ENCODE peak calls at places on chromosome 21, in four cellular contexts. Z is HepG2, Y is GM12878, B is K562. G is an unnamed sample.

GRCh38 chr21:17045214-17045835 is 467.5 kb upstream of the CXADR start:
- DNase-seq in Y (no peak), Z (no peak), B (peak), G (no peak)

GRCh38 chr21:37367301-37367757 is 756 bp downstream of the DYRK1A start:
- DNase-seq in Y (no peak), Z (no peak), B (no peak), G (no peak)

GRCh38 chr21:34846601-34847112 is 177.9 kb downstream of the CLIC6 start:
- DNase-seq in Z (no peak), Y (no peak), B (no peak), G (no peak)

GRCh38 chr21:31987696-31988095 is 114.9 kb downstream of the HUNK start:
- DNase-seq in Y (no peak), B (no peak), Z (no peak), G (no peak)

GRCh38 chr21:29394051-29394450 is 95.3 kb downstream of the BACH1 start:
- DNase-seq in Z (no peak), B (no peak), Y (no peak), G (no peak)

GRCh38 chr21:8991968-8992621 is 1529.3 kb upstream of the TPTE start:
- DNase-seq in Y (no peak), Z (no peak), B (peak), G (no peak)

GRCh38 chr21:28537371-28538079 is 455.2 kb downstream of the LTN1 start:
- DNase-seq in Z (no peak), Y (no peak), B (no peak), G (no peak)

GRCh38 chr21:35646606-35647005 is 413.7 kb downstream of the SETD4 start:
- DNase-seq in B (no peak), Z (no peak), Y (no peak), G (no peak)

GRCh38 chr21:30340714-30341573 is 3.5 kb upstream of the KRTAP27-1 start:
- DNase-seq in B (peak), Y (no peak), Z (peak), G (peak)

GRCh38 chr21:32021319-32022027 is 148.7 kb downstream of the HUNK start:
- DNase-seq in B (no peak), Y (no peak), Z (no peak), G (no peak)

GRCh38 chr21:25509862-25510261 is 97.4 kb downstream of the MRPL39 start:
- DNase-seq in B (no peak), Y (no peak), Z (no peak), G (no peak)

GRCh38 chr21:14361958-14362357 is 21.0 kb downstream of the HSPA13 start:
- DNase-seq in B (no peak), Z (no peak), Y (no peak), G (no peak)

GRCh38 chr21:34722684-34723300 is 54.0 kb downstream of the CLIC6 start:
- DNase-seq in Y (no peak), B (peak), Z (no peak), G (peak)

GRCh38 chr21:34202553-34203332 is 129.4 kb downstream of the MRPS6 start:
- DNase-seq in B (no peak), Y (no peak), Z (no peak), G (peak)

GRCh38 chr21:34204021-34204420 is 130.6 kb downstream of the MRPS6 start:
- DNase-seq in B (no peak), Z (no peak), Y (no peak), G (no peak)

GRCh38 chr21:37509802-37510393 is 143.3 kb downstream of the DYRK1A start:
- DNase-seq in B (peak), Y (no peak), Z (no peak), G (no peak)

GRCh38 chr21:33386222-33386784 is 16.9 kb upstream of the IFNGR2 start:
- DNase-seq in Y (no peak), B (peak), Z (no peak), G (peak)

GRCh38 chr21:33700491-33700890 is 58.2 kb downstream of the ITSN1 start:
- DNase-seq in B (no peak), Z (no peak), Y (no peak), G (no peak)

GRCh38 chr21:15526793-15527192 is 203.0 kb upstream of the USP25 start:
- DNase-seq in Y (no peak), B (no peak), Z (no peak), G (no peak)

GRCh38 chr21:36347962-36348328 is 27.9 kb downstream of the MORC3 start:
- DNase-seq in Z (no peak), B (no peak), Y (no peak), G (no peak)

GRCh38 chr21:39647476-39647875 is 34.7 kb downstream of the B3GALT5 start:
- DNase-seq in Z (no peak), B (no peak), Y (no peak), G (no peak)
- TF ChIP-seq NR2C2 in Z (no peak), B (no peak), Y (no peak), G (no peak)

DNA sequence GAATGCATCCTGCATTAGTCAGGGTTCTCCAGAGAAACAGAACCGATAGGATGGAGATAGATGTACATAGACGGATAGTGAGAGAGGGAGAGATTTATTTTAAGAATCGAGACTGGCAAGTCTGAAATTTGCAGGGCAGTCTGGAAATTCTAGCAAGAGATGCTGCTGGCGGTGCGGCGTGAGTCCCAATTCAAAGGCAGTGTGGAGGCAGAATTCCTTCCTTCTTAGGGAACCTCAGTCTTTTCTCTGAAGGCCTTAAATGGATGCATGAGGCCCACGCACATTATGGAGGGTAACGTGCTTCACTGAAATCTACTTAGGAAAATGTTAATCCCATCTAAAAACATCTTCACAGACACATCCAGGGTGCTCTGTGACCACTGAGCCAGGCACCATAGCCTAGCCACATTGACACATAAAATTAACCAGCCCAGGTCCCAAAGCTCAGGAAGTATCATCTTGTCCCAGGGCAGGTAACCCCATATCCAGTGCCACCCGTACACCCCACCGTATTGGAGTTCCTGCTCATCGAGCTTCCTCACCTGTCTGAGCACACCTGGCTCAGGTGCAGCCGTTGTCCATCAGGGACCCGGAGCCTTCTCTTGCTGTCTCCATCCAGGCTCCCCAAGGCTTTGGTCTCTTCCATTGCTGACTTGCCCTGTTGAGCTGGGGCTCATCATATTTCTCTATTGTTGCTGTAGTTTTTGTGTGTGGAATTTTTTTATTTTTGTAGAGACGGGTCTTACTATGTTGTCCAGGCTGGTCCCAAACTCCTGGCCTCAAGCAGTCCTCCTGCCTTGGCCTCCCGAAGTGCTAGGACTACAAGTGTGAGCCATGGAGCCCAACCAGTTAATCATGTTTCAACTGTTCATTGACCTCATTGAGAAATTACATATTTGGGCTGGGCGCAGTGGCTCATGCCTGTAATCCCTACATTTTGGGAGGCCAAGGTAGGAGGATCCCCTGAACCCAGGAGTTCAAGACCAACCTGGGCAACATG is 9.5 kb upstream of the PKNOX1 start:
- DNase-seq in B (no peak), Z (no peak), Y (no peak), G (no peak)
- TF ChIP-seq ESRRA in B (no peak), Z (no peak), Y (no peak), G (no peak)

GRCh38 chr21:39754811-39755210 is 9.8 kb downstream of the IGSF5 start:
- DNase-seq in Y (no peak), B (no peak), Z (no peak), G (no peak)
- TF ChIP-seq NR2C2 in Y (no peak), B (no peak), Z (no peak), G (no peak)

GRCh38 chr21:41216486-41216885 is 48.5 kb downstream of the BACE2 start:
- DNase-seq in Z (no peak), B (no peak), Y (no peak), G (no peak)
- TF ChIP-seq ESRRA in Z (no peak), B (no peak), Y (no peak), G (no peak)

GRCh38 chr21:45917241-45917640 is 64.3 kb upstream of the COL6A1 start:
- DNase-seq in Z (no peak), Y (no peak), B (no peak), G (no peak)
- TF ChIP-seq NR2C2 in Z (no peak), Y (no peak), B (no peak), G (no peak)

GRCh38 chr21:43733060-43733459 is 14.1 kb downstream of the PDXK start:
- DNase-seq in Y (no peak), B (no peak), Z (no peak), G (no peak)
- TF ChIP-seq ESRRA in Y (no peak), B (no peak), Z (no peak), G (no peak)

GRCh38 chr21:40842197-40842552 is 4.8 kb downstream of the DSCAM start:
- DNase-seq in B (no peak), Z (no peak), Y (no peak), G (no peak)

GRCh38 chr21:40839551-40839950 is 7.4 kb downstream of the DSCAM start:
- DNase-seq in Y (no peak), Z (no peak), B (no peak), G (no peak)

GRCh38 chr21:40844935-40845334 is 2.0 kb downstream of the DSCAM start:
- DNase-seq in B (no peak), Y (no peak), Z (no peak), G (no peak)

GRCh38 chr21:40840441-40840840 is 6.5 kb downstream of the DSCAM start:
- DNase-seq in Y (no peak), Z (no peak), B (no peak), G (no peak)

DNA sequence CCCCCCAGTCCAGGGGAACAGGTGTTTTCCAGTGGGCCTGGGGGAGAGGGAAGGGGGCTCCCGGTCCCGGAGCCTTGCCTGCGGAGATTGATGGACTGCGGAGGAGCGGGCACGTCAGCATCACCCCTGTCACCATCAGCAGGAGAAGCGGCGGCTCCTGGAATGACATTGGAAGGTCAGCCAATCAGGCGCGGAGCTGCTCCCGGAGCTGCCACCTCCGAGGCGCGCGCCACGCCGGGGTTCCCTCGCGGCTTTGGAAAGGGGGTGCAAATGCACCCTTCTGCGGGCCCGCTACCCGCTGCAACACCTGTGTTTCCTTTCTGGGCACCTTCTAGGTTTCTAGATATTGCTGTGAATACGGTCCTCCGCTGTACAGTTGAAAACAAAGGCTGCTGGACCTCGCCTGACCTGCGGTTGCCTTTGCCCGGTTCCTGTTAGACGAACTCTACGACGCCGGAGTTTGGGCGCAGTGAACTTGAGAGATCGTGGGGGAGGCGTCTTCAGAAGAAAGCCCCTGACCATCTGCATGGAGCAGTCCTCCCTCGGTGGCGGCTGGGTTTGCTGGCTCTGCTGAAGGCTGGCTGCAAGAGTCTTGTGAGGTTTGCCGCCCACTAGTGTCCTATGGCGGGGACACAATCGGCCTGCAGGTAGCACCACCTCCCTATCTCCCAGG is 5.3 kb downstream of the DSCAM start:
- DNase-seq in B (peak), Z (peak), Y (no peak), G (peak)
- TF ChIP-seq NR2C2 in B (no peak), Z (no peak), Y (no peak), G (no peak)

GRCh38 chr21:26655466-26655865 is 82.4 kb upstream of the CYYR1 start:
- DNase-seq in Y (no peak), B (no peak), Z (no peak), G (no peak)
- TF ChIP-seq ESRRA in Y (no peak), B (no peak), Z (no peak), G (no peak)

G was measured in WTC11.